ENCODE peak calls at places on chromosome 18, in five cellular contexts. One of them, this sample, is unnamed.

GRCh38 chr18:13615432-13615861 is 110.9 kb downstream of the FAM210A start:
- DNase-seq in breast epithelium: no peak
- DNase-seq in pons: peak; percentile 61
- DNase-seq in pulmonary artery endothelial cell: no peak
- DNase-seq in NT2/D1: no peak
- DNase-seq in this sample: no peak

GRCh38 chr18:57440331-57441101 is 5.3 kb downstream of the ONECUT2 start:
- DNase-seq in pulmonary artery endothelial cell: no peak
- DNase-seq in pons: no peak
- DNase-seq in NT2/D1: no peak
- DNase-seq in breast epithelium: no peak
- DNase-seq in this sample: peak; percentile 51

GRCh38 chr18:39173022-39173421 is 1607.4 kb upstream of the CELF4 start:
- DNase-seq in NT2/D1: no peak
- DNase-seq in breast epithelium: no peak
- DNase-seq in pons: no peak
- DNase-seq in pulmonary artery endothelial cell: no peak
- DNase-seq in this sample: no peak

GRCh38 chr18:36813111-36813752 is 15.6 kb downstream of the TPGS2 start:
- DNase-seq in pons: no peak
- DNase-seq in pulmonary artery endothelial cell: no peak
- DNase-seq in NT2/D1: no peak
- DNase-seq in breast epithelium: no peak
- DNase-seq in this sample: no peak

GRCh38 chr18:78796693-78797455 is 182.7 kb upstream of the SALL3 start:
- DNase-seq in pulmonary artery endothelial cell: no peak
- DNase-seq in breast epithelium: no peak
- DNase-seq in pons: no peak
- DNase-seq in NT2/D1: no peak
- DNase-seq in this sample: no peak

GRCh38 chr18:44627245-44627644 is 53.4 kb upstream of the SETBP1 start:
- DNase-seq in breast epithelium: no peak
- DNase-seq in NT2/D1: no peak
- DNase-seq in pons: no peak
- DNase-seq in pulmonary artery endothelial cell: peak; percentile 29
- DNase-seq in this sample: no peak

GRCh38 chr18:28984731-28985130 is 807.8 kb upstream of the CDH2 start:
- DNase-seq in NT2/D1: no peak
- DNase-seq in pons: no peak
- DNase-seq in pulmonary artery endothelial cell: no peak
- DNase-seq in breast epithelium: no peak
- DNase-seq in this sample: no peak

GRCh38 chr18:24153397-24153796 is 14.5 kb downstream of the CABYR start:
- DNase-seq in pulmonary artery endothelial cell: no peak
- DNase-seq in breast epithelium: no peak
- DNase-seq in NT2/D1: no peak
- DNase-seq in pons: no peak
- DNase-seq in this sample: no peak

GRCh38 chr18:56903686-56904085 is 243.2 kb upstream of the BOD1L2 start:
- DNase-seq in pulmonary artery endothelial cell: no peak
- DNase-seq in breast epithelium: no peak
- DNase-seq in pons: no peak
- DNase-seq in NT2/D1: no peak
- DNase-seq in this sample: no peak

GRCh38 chr18:79862562-79862961 is 64.8 kb downstream of the KCNG2 start:
- DNase-seq in pulmonary artery endothelial cell: no peak
- DNase-seq in pons: no peak
- DNase-seq in NT2/D1: no peak
- DNase-seq in breast epithelium: peak; percentile 3
- DNase-seq in this sample: no peak

GRCh38 chr18:79900610-79901570 is 50.6 kb downstream of the SLC66A2 start:
- DNase-seq in pons: no peak
- DNase-seq in pulmonary artery endothelial cell: no peak
- DNase-seq in breast epithelium: no peak
- DNase-seq in NT2/D1: no peak
- DNase-seq in this sample: no peak

GRCh38 chr18:59881728-59882685 is 17.8 kb upstream of the PMAIP1 start:
- DNase-seq in NT2/D1: no peak
- DNase-seq in breast epithelium: no peak
- DNase-seq in pons: peak; percentile 46
- DNase-seq in pulmonary artery endothelial cell: no peak
- DNase-seq in this sample: no peak